ENCODE peak calls at places on chromosome 4, in ten cellular contexts. H, A, B, L, Q, V, G, X, E and U are unnamed samples.

GRCh38 chr4:151553874-151554273 is 144.9 kb downstream of the FHIP1A start:
- DNase-seq in H (no peak), A (peak; percentile 37), B (no peak), L (no peak), Q (no peak), V (no peak), G (no peak), X (peak; percentile 82), E (no peak), U (no peak)

GRCh38 chr4:66357316-66357715 is 687.0 kb upstream of the EPHA5 start:
- DNase-seq in H (no peak), A (no peak), B (no peak), L (no peak), Q (no peak), V (no peak), G (no peak), X (no peak), E (no peak), U (no peak)

GRCh38 chr4:27759621-27760020 is 899.0 kb downstream of the STIM2 start:
- DNase-seq in H (no peak), A (no peak), B (no peak), L (no peak), Q (no peak), V (no peak), G (no peak), X (no peak), E (no peak), U (no peak)

GRCh38 chr4:141020801-141021261 is 112.4 kb downstream of the RNF150 start:
- DNase-seq in H (no peak), A (no peak), B (no peak), L (no peak), Q (no peak), V (no peak), G (no peak), X (no peak), E (no peak), U (no peak)

GRCh38 chr4:102493794-102494193 is 7.4 kb upstream of the NFKB1 start:
- DNase-seq in H (no peak), A (peak; percentile 40), B (no peak), L (no peak), Q (no peak), V (no peak), G (no peak), X (peak; percentile 48), E (no peak), U (no peak)

GRCh38 chr4:156968479-156968984 is 3.1 kb downstream of the PDGFC start:
- DNase-seq in H (peak; percentile 69), A (peak; percentile 76), B (peak; percentile 49), L (no peak), Q (peak; percentile 15), V (peak; percentile 79), G (peak; percentile 58), X (peak; percentile 70), E (peak; percentile 79), U (no peak)

GRCh38 chr4:38193464-38193863 is 233.3 kb downstream of the PTTG2 start:
- DNase-seq in H (no peak), A (no peak), B (no peak), L (no peak), Q (no peak), V (no peak), G (no peak), X (no peak), E (peak; percentile 41), U (no peak)

GRCh38 chr4:74316397-74316796 is 8.1 kb downstream of the EPGN start:
- DNase-seq in H (no peak), A (no peak), B (no peak), L (no peak), Q (no peak), V (no peak), G (no peak), X (no peak), E (no peak), U (no peak)

GRCh38 chr4:109912706-109913621 is at the start of gene EGF:
- DNase-seq in H (peak; percentile 38), A (no peak), B (no peak), L (no peak), Q (peak; percentile 9), V (no peak), G (no peak), X (no peak), E (no peak), U (peak; percentile 34)

GRCh38 chr4:52780627-52781354 is 29.6 kb upstream of the ERVMER34-1 start:
- DNase-seq in H (no peak), A (no peak), B (no peak), L (no peak), Q (no peak), V (no peak), G (no peak), X (no peak), E (no peak), U (no peak)

GRCh38 chr4:142416711-142417275 is 429.3 kb downstream of the INPP4B start:
- DNase-seq in H (no peak), A (no peak), B (no peak), L (no peak), Q (no peak), V (no peak), G (no peak), X (no peak), E (no peak), U (no peak)

GRCh38 chr4:65791807-65792308 is 121.6 kb upstream of the EPHA5 start:
- DNase-seq in H (peak; percentile 11), A (no peak), B (no peak), L (no peak), Q (no peak), V (no peak), G (no peak), X (no peak), E (no peak), U (no peak)

GRCh38 chr4:128517096-128517738 is 229.6 kb upstream of the PGRMC2 start:
- DNase-seq in H (no peak), A (no peak), B (no peak), L (no peak), Q (no peak), V (no peak), G (no peak), X (no peak), E (no peak), U (no peak)

GRCh38 chr4:17623451-17624001 is 9.1 kb downstream of the MED28 start:
- DNase-seq in H (no peak), A (no peak), B (no peak), L (no peak), Q (no peak), V (no peak), G (no peak), X (no peak), E (no peak), U (no peak)

DNA sequence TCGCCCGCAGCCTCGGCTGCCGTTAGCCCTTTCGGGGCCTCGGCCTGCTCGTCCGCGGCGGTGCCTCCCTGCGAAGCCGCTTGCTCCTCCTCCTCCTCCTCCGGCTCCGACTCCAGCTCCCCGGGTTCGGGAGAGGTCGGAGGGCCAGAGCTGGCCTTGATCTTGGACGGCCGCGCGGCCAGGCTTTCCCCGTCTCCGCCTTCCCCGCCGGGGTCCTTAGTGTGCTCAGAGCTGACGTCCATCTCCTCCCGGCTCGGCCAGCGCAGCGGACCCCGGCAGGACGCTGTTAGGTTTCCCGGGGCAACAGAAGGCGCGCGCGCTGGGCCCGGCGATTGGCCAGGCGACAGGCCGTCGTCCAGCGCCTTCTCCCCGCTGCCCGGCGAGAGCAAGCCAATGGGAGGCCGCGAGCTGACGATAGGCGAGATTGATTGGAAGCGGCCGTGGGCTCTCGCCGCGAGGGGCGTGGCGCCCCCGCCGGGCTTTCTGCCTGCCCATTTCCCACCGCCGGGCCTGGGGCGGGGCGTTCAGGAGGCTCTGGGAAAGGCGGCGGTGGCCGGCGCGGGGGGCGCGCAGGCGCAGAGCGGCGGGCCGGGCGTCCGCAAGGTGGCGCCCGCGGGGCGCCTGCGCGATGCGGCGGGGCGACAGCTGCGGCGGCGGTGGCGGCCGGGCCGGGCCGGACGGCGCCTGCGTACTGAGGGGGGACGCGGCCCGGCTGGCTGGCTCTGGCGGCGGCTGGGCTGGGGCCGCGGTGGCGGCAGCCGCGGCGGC is at the start of gene TADA2B:
- DNase-seq in H (peak; percentile 100), A (peak; percentile 98), B (peak; percentile 94), L (peak; percentile 98), Q (peak; percentile 98), V (peak; percentile 99), G (peak; percentile 97), X (peak; percentile 98), E (peak; percentile 96), U (peak; percentile 97)
- TF ChIP-seq CTCF in H (peak; percentile 32), A (no peak), B (peak; percentile 73), L (peak; percentile 50), Q (peak; percentile 28), V (peak; percentile 19), G (no peak), X (peak; percentile 26), E (no peak), U (peak; percentile 29)

DNA sequence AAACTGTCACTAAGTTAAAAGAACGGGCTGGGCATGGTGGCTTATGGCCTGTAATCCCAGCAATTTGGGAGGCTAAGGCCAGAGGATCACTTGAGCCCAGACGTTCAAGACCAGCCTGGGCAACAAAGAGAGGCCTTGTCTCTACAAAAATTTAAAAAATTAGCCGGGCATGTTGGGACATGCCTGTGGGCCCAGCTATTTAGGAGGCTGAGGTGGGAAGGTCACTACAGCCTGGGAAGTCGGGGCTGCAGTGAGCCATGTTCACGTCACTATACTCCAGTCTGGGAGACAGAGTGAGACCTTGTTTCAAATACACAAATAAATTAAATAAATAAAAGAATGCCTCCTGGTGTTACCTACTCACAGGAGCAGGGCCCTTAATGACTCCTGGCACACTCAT is 69.5 kb downstream of the APBB2 start:
- DNase-seq in H (no peak), A (no peak), B (no peak), L (no peak), Q (no peak), V (no peak), G (no peak), X (no peak), E (no peak), U (no peak)
- H3K27ac ChIP-seq in H (peak overlapping the region; percentile 65), A (peak overlapping the region; percentile 61), B (peak overlapping the region; percentile 84), L (peak overlapping the region; percentile 91), Q (peak overlapping the region; percentile 20), V (peak overlapping the region; percentile 80), G (peak overlapping the region; percentile 94), X (peak overlapping the region; percentile 82), E (no peak overlapping the region), U (peak overlapping the region; percentile 76)

DNA sequence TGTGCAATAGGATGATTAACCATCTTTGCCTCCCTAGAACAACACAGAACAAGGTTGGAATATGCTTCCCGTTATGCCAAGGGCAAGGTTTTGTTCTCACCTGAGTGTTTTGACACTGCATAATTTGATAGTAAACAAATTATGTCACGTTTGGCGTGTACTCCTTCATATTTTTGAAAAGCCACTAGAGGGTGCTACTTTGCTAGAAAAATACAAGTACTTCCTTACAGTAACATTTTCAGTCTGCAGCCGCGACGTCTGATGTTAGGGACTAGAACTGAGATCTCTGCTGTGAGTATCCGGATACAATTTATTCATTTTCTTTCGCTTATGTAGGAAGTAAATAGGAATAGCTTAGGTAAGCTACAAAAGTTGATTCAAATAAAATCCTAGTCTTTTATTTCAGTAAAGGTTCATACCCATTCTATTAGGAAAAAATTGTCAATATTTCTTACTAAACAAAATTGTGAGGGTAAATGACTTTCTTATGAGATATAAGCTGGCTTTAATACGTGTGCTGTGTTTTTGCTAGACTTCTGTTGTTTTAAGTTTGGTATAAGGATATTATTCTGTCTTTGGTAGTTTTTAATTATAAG is 181.1 kb upstream of the WDFY3 start:
- DNase-seq in H (peak; percentile 69), A (peak; percentile 46), B (peak; percentile 47), L (no peak), Q (peak; percentile 27), V (no peak), G (no peak), X (peak; percentile 24), E (peak; percentile 49), U (peak; percentile 54)
- TF ChIP-seq CTCF in H (peak; percentile 75), A (no peak), B (peak; percentile 54), L (peak; percentile 86), Q (peak; percentile 81), V (peak; percentile 39), G (peak; percentile 20), X (peak; percentile 61), E (peak; percentile 24), U (peak; percentile 64)

GRCh38 chr4:29066856-29067255 is 1653.3 kb upstream of the PCDH7 start:
- DNase-seq in H (no peak), A (no peak), B (no peak), L (no peak), Q (no peak), V (no peak), G (no peak), X (no peak), E (no peak), U (no peak)
- H3K27ac ChIP-seq in H (no peak overlapping the region), A (no peak overlapping the region), B (no peak overlapping the region), L (no peak overlapping the region), Q (no peak overlapping the region), V (no peak overlapping the region), G (no peak overlapping the region), X (no peak overlapping the region), E (no peak overlapping the region), U (no peak overlapping the region)